ENCODE peak calls at places on chromosomes 13 and 19, in five cellular contexts. Q, D, U, M and O are unnamed samples.
A peak's percentile ranks its signal among the peaks of the same experiment; 100 is the strongest.

GRCh38 chr13:76758257-76758656 is 127.9 kb downstream of the KCTD12 start:
- DNase-seq in D (no peak), U (no peak), Q (no peak), M (no peak), O (no peak)

GRCh38 chr13:38951525-38952313 is 38.9 kb downstream of the STOML3 start:
- DNase-seq in U (no peak), D (peak; percentile 28), Q (no peak), M (no peak), O (no peak)

GRCh38 chr13:65468628-65469027 is 1761.5 kb downstream of the PCDH9 start:
- DNase-seq in U (no peak), M (no peak), D (peak; percentile 38), Q (no peak), O (no peak)

GRCh38 chr13:21061077-21061945 is at the start of gene LATS2:
- DNase-seq in D (peak; percentile 69), M (peak; percentile 99), Q (no peak), U (peak; percentile 91), O (peak; percentile 40)

GRCh38 chr19:19053508-19054314 is 10.1 kb upstream of the SLC25A42 start:
- DNase-seq in D (no peak), Q (no peak), M (no peak), U (peak; percentile 81), O (peak; percentile 47)

GRCh38 chr19:52945652-52946321 is 16.9 kb downstream of the ZNF816 start:
- DNase-seq in Q (no peak), M (no peak), U (no peak), D (no peak), O (no peak)

GRCh38 chr19:19610376-19611240 is 7.9 kb downstream of the PBX4 start:
- DNase-seq in M (no peak), Q (no peak), D (no peak), U (no peak), O (no peak)

GRCh38 chr19:35266904-35267817 is 1.6 kb upstream of the USF2 start:
- DNase-seq in M (no peak), D (no peak), U (no peak), Q (no peak), O (no peak)

GRCh38 chr13:45340422-45341033 is 455 bp downstream of the TPT1 start:
- DNase-seq in Q (peak; percentile 73), D (peak; percentile 92), U (peak; percentile 65), M (peak; percentile 97), O (peak; percentile 81)

GRCh38 chr13:28637714-28638355 is 21.1 kb upstream of the POMP start:
- DNase-seq in U (no peak), D (no peak), M (no peak), Q (no peak), O (no peak)

GRCh38 chr13:23674795-23675640 is 104.8 kb downstream of the TNFRSF19 start:
- DNase-seq in D (no peak), U (no peak), Q (no peak), M (no peak), O (no peak)

GRCh38 chr13:35768551-35768950 is 292.1 kb upstream of the MAB21L1 start:
- DNase-seq in D (no peak), U (no peak), Q (no peak), M (no peak), O (no peak)

GRCh38 chr19:5060591-5061339 is 91.9 kb downstream of the KDM4B start:
- DNase-seq in Q (no peak), U (no peak), M (no peak), D (no peak), O (no peak)

GRCh38 chr13:79837741-79838450 is 356.9 kb downstream of the NDFIP2 start:
- DNase-seq in M (no peak), U (no peak), Q (no peak), D (no peak), O (no peak)

GRCh38 chr13:21898990-21899389 is 228.1 kb downstream of the FGF9 start:
- DNase-seq in D (no peak), Q (no peak), M (no peak), U (no peak), O (no peak)

GRCh38 chr13:110394371-110394841 is 87.3 kb downstream of the COL4A2 start:
- DNase-seq in M (no peak), D (no peak), Q (no peak), U (no peak), O (no peak)

GRCh38 chr19:45001087-45001739 is at the start of gene RELB:
- DNase-seq in Q (peak; percentile 91), D (peak; percentile 40), M (peak; percentile 98), U (peak; percentile 99), O (peak; percentile 93)

GRCh38 chr13:71865858-71866172 is 1.2 kb downstream of the DACH1 start:
- DNase-seq in D (no peak), U (peak; percentile 19), Q (no peak), M (no peak), O (no peak)

GRCh38 chr13:42377640-42378382 is 105.9 kb downstream of the AKAP11 start:
- DNase-seq in D (no peak), Q (no peak), U (peak; percentile 49), M (no peak), O (peak; percentile 41)